ENCODE peak calls at places on chromosomes 5 and 9, in five cellular contexts. M is mesothelial cell of epicardium, G is AG09309, H is brain microvascular endothelial cell, U is GM12865. D is an unnamed sample.

GRCh38 chr9:86098793-86099694 is at the start of gene GOLM1:
- DNase-seq in G (no peak), U (peak), M (peak), H (peak), D (peak)

GRCh38 chr9:89872913-89873707 is 268.3 kb downstream of the GADD45G start:
- DNase-seq in G (no peak), M (no peak), U (no peak), H (no peak), D (no peak)

GRCh38 chr5:135472141-135472540 is 20.0 kb upstream of the TIFAB start:
- DNase-seq in M (no peak), H (no peak), U (no peak), G (no peak), D (no peak)

GRCh38 chr9:134215395-134215708 is 51.0 kb upstream of the RNU6ATAC start:
- DNase-seq in U (no peak), H (no peak), G (no peak), M (no peak), D (no peak)

GRCh38 chr5:132059043-132059695 is 1.3 kb upstream of the IL3 start:
- DNase-seq in U (no peak), H (no peak), G (no peak), M (peak), D (no peak)

GRCh38 chr9:3848445-3849114 is 322.8 kb upstream of the RFX3 start:
- DNase-seq in G (no peak), H (no peak), M (no peak), U (no peak), D (no peak)

GRCh38 chr9:127563579-127563978 is 48.5 kb upstream of the STXBP1 start:
- DNase-seq in G (no peak), U (no peak), H (no peak), M (no peak), D (no peak)

GRCh38 chr5:179438041-179438441 is 92.8 kb upstream of the ADAMTS2 start:
- DNase-seq in U (no peak), G (no peak), M (no peak), H (no peak), D (no peak)

GRCh38 chr5:102903074-102903871 is 148.2 kb downstream of the PAM start:
- DNase-seq in U (no peak), H (no peak), M (no peak), G (no peak), D (no peak)

GRCh38 chr9:136763649-136764035 is 676 bp downstream of the LCN15 start:
- DNase-seq in U (no peak), G (no peak), H (no peak), M (no peak), D (peak)

GRCh38 chr5:22627029-22627428 is 226.1 kb downstream of the CDH12 start:
- DNase-seq in U (no peak), G (no peak), H (no peak), M (no peak), D (no peak)

GRCh38 chr5:22631683-22632082 is 221.5 kb downstream of the CDH12 start:
- DNase-seq in G (no peak), U (no peak), M (no peak), H (no peak), D (no peak)
- TF ChIP-seq CTCF in G (no peak), U (no peak), M (no peak), H (no peak), D (no peak)

DNA sequence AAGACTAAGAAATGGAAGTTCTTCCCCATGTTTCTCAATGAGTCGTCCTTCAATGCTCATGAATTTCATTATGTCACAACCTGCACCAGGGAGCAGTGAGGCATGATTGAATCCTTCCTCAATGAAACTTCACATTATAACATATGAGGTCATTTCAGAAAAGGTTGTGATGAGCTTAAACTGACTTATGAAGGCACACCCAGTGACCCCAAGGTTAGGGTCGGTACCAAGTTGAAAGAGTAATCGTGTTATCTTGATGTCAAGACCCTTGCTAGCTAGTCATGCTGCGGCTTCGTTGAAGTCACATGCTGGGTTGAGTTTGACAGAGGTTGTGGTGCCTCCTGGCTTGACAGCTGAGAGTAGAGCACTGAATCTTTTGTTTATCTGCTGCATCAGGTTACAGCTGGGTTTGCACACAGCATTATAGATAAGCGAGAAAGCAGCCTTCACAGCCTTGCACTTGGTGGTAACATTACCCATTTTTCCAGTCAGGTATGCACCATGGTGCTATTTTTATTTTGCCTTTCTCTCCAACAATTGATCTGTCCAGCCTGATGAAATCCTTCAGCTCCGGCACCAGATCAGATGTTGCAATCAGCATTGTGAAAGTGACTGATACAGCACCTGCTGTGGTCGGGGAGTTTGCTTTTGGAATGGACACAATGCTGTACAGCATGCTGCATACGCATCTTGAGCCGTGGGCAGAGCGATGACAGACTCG is 133.2 kb downstream of the ERCC6L2 start:
- DNase-seq in M (no peak), H (no peak), U (peak), G (no peak), D (no peak)
- TF ChIP-seq CTCF in M (no peak), H (no peak), U (no peak), G (no peak), D (no peak)

GRCh38 chr5:801472-801871 is 16.9 kb upstream of the ZDHHC11B start:
- DNase-seq in M (no peak), H (no peak), U (no peak), G (no peak), D (no peak)
- TF ChIP-seq CTCF in M (no peak), H (no peak), U (no peak), G (no peak), D (no peak)

DNA sequence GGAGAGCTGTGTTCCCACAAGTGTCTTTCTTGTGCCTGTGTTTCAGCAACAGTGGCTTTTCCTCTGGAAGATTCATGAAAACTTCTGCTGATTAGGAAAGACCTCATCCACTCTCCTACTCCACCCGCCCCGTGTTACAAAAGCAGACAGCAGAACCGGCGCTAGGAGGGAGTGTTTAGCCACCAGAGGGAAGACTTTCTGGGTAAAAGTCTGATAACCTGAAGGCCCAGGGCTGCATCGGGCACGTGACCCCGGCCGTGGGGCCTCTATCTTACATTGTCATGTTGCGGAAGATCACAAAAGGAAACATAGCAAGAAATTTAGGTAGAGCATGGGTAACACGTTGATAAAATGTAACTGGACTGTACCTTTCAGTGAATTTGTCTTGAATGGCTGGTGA is 32.0 kb upstream of the DMRT2 start:
- DNase-seq in M (no peak), H (no peak), U (peak), G (no peak), D (no peak)
- TF ChIP-seq CTCF in M (no peak), H (no peak), U (peak), G (peak), D (no peak)

GRCh38 chr9:108468364-108468763 is 387.4 kb downstream of the ACTL7B start:
- DNase-seq in G (no peak), M (no peak), H (peak), U (peak), D (peak)
- TF ChIP-seq CTCF in G (peak), M (peak), H (peak), U (peak), D (no peak)

DNA sequence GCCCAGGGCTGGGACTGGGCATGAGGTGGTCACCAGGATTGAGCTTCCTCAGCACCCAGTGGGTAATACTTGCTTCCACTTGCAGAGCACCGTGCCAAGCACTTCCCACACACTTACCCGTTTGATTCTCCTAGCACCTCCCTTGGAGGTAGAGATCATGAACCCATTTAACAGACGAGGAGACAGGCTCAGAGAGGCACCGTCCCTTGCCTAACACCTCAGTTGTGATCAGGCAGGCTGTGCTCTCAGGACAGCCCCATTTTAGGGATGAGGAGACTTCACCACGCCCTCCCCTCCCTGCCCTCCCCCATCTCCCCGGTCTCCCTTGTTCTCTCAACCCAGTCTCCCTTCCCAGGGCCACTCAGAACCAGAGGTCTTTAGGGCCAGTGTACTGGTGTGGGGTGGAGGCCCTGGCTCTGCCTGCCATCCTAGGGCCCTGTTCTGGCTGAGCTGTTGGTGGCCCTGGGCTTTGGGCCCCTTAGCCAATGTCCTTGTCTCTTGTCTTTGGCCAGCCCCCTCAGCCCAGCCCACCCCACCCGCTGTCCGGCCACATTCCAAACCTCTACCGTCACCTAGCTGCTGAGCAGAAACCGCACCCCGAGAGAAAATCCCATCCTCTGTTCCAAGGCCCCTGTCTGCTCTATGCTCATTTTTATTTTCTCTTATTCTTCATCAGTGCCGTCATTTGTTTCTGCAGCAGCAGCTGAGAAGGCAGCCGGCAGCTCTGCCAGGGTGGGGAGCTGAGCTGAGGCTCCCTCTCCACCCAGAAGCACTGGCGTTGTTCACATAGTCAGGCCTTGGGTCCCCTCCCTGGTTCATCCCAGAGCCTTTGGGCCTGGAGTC is 33.8 kb downstream of the OLFML2A start:
- DNase-seq in U (no peak), G (no peak), H (peak), M (no peak), D (no peak)
- TF ChIP-seq CTCF in U (no peak), G (no peak), H (no peak), M (no peak), D (no peak)

GRCh38 chr5:137822158-137822764 is 45.4 kb upstream of the MYOT start:
- DNase-seq in U (peak), M (no peak), H (peak), G (no peak), D (peak)
- TF ChIP-seq CTCF in U (peak), M (no peak), H (peak), G (peak), D (peak)

GRCh38 chr5:145347026-145347616 is 488.0 kb downstream of the PRELID2 start:
- DNase-seq in H (peak), G (peak), U (peak), M (no peak), D (peak)
- TF ChIP-seq CTCF in H (peak), G (peak), U (peak), M (no peak), D (peak)